ENCODE peak calls at places on chromosome 1, in eight cellular contexts. E, I, J, U, B, Q, N and R are unnamed samples.

GRCh38 chr1:37477946-37478345 is 3.6 kb downstream of the ZC3H12A start:
- DNase-seq in I (no peak), E (no peak), Q (peak), U (no peak), J (no peak), N (no peak), B (no peak), R (no peak)

GRCh38 chr1:182662121-182662890 is 22.1 kb downstream of the RGS8 start:
- DNase-seq in I (no peak), N (no peak), J (peak), Q (no peak), E (no peak), U (no peak), B (no peak), R (no peak)

GRCh38 chr1:8135250-8135649 is 109.1 kb upstream of the ERRFI1 start:
- DNase-seq in N (no peak), B (no peak), E (no peak), I (no peak), U (no peak), Q (no peak), J (no peak), R (no peak)

GRCh38 chr1:238701024-238701423 is 685.3 kb upstream of the CHRM3 start:
- DNase-seq in J (no peak), Q (no peak), E (no peak), N (no peak), I (no peak), U (no peak), B (no peak), R (no peak)

GRCh38 chr1:47442844-47443529 is 5.1 kb downstream of the FOXD2 start:
- DNase-seq in J (no peak), U (no peak), Q (no peak), I (no peak), B (no peak), N (no peak), E (no peak), R (no peak)

GRCh38 chr1:116504308-116505156 is 66.3 kb downstream of the CD58 start:
- DNase-seq in N (peak), J (no peak), B (peak), U (no peak), I (no peak), E (no peak), Q (peak), R (peak)

GRCh38 chr1:169022648-169023047 is 83.8 kb upstream of the ATP1B1 start:
- DNase-seq in B (no peak), N (no peak), I (no peak), E (no peak), Q (no peak), U (no peak), J (no peak), R (no peak)

GRCh38 chr1:9413877-9414213 is 121.2 kb downstream of the SPSB1 start:
- DNase-seq in E (peak), I (no peak), Q (no peak), U (no peak), J (no peak), B (no peak), N (no peak), R (no peak)

GRCh38 chr1:39701092-39701460 is 9.8 kb upstream of the HPCAL4 start:
- DNase-seq in Q (no peak), U (no peak), B (no peak), N (no peak), J (peak), I (no peak), E (peak), R (no peak)

GRCh38 chr1:53341961-53342707 is 14.3 kb upstream of the LRP8 start:
- DNase-seq in U (no peak), B (no peak), Q (no peak), J (no peak), I (no peak), N (no peak), E (no peak), R (no peak)

GRCh38 chr1:208202333-208202987 is 41.7 kb downstream of the PLXNA2 start:
- DNase-seq in I (no peak), N (no peak), U (no peak), Q (no peak), E (no peak), B (no peak), J (peak), R (no peak)

GRCh38 chr1:54745274-54745673 is 19.0 kb downstream of the PARS2 start:
- DNase-seq in Q (no peak), J (no peak), B (no peak), E (no peak), U (no peak), N (no peak), I (no peak), R (no peak)

GRCh38 chr1:90726716-90727480 is 9.8 kb upstream of the BARHL2 start:
- DNase-seq in U (no peak), Q (no peak), E (no peak), I (no peak), N (no peak), J (no peak), B (no peak), R (no peak)

GRCh38 chr1:97384294-97384952 is 536.4 kb downstream of the DPYD start:
- DNase-seq in I (no peak), E (no peak), J (no peak), U (peak), Q (no peak), B (no peak), N (no peak), R (no peak)

GRCh38 chr1:231335663-231336602 is 1.7 kb downstream of the EXOC8 start:
- DNase-seq in E (no peak), B (no peak), U (no peak), Q (no peak), I (no peak), J (no peak), N (no peak), R (no peak)

GRCh38 chr1:86948212-86948611 is 33.8 kb downstream of the HS2ST1 start:
- DNase-seq in J (no peak), I (no peak), N (no peak), B (no peak), Q (no peak), U (no peak), E (no peak), R (no peak)

GRCh38 chr1:150233359-150234308 is 2.3 kb downstream of the ANP32E start:
- DNase-seq in U (no peak), I (no peak), J (peak), Q (peak), E (peak), B (peak), N (no peak), R (peak)

GRCh38 chr1:26278303-26278702 is 1.6 kb upstream of the SH3BGRL3 start:
- DNase-seq in E (no peak), Q (no peak), B (no peak), J (no peak), U (no peak), N (no peak), I (no peak), R (peak)

GRCh38 chr1:7313081-7313546 is 458.0 kb upstream of the VAMP3 start:
- DNase-seq in J (peak), E (no peak), I (no peak), U (no peak), B (no peak), N (no peak), Q (no peak), R (no peak)

GRCh38 chr1:109724933-109725332 is 12.9 kb downstream of the GSTM5 start:
- DNase-seq in N (no peak), U (no peak), E (no peak), Q (no peak), J (no peak), I (no peak), B (no peak), R (no peak)

GRCh38 chr1:27374687-27375086 is at the start of gene FCN3:
- DNase-seq in J (no peak), Q (no peak), E (no peak), I (no peak), U (no peak), N (no peak), B (no peak), R (no peak)

GRCh38 chr1:159970932-159971342 is 16.9 kb upstream of the SLAMF9 start:
- DNase-seq in I (no peak), U (no peak), N (no peak), J (no peak), Q (no peak), B (no peak), E (no peak), R (no peak)

GRCh38 chr1:51953079-51953478 is 37.4 kb downstream of the RAB3B start:
- DNase-seq in N (no peak), J (no peak), E (no peak), U (no peak), Q (no peak), I (no peak), B (no peak), R (no peak)